ENCODE peak calls at places on chromosomes 6 and 20, in ten cellular contexts. C, T, W, V, E, A, F, I, Y and K are unnamed samples.

GRCh38 chr6:18121580-18122127 is 823 bp downstream of the NHLRC1 start:
- DNase-seq in A (peak), F (no peak), I (no peak), E (no peak), C (peak), T (no peak), W (no peak), V (peak), Y (no peak), K (no peak)

GRCh38 chr6:27867941-27868705 is 44.1 kb downstream of the OR2B2 start:
- DNase-seq in C (no peak), I (no peak), F (no peak), Y (no peak), V (no peak), A (no peak), T (no peak), E (no peak), W (no peak), K (no peak)

GRCh38 chr20:44912189-44912588 is 2.3 kb downstream of the PABPC1L start:
- DNase-seq in C (no peak), V (no peak), W (no peak), E (no peak), A (no peak), I (no peak), Y (no peak), T (no peak), F (no peak), K (no peak)

GRCh38 chr6:885051-885590 is 192.2 kb upstream of the EXOC2 start:
- DNase-seq in A (no peak), F (no peak), I (no peak), T (no peak), C (no peak), E (peak), W (no peak), V (no peak), Y (no peak), K (no peak)

GRCh38 chr6:57177545-57178225 is 5.6 kb downstream of the BAG2 start:
- DNase-seq in A (no peak), F (no peak), V (peak), I (no peak), E (peak), C (no peak), T (no peak), Y (peak), W (no peak), K (no peak)

GRCh38 chr6:43144879-43145278 is 26.2 kb upstream of the SRF start:
- DNase-seq in E (no peak), I (no peak), T (peak), C (no peak), V (no peak), W (no peak), A (no peak), Y (no peak), F (no peak), K (no peak)

GRCh38 chr20:33995053-33995816 is 1.5 kb downstream of the RALY start:
- DNase-seq in V (no peak), A (no peak), C (no peak), Y (no peak), E (no peak), W (no peak), T (no peak), I (peak), F (no peak), K (no peak)

GRCh38 chr20:53828673-53829085 is 235.0 kb upstream of the ZNF217 start:
- DNase-seq in Y (no peak), T (peak), W (no peak), A (no peak), C (no peak), I (no peak), F (no peak), E (no peak), V (peak), K (no peak)

GRCh38 chr6:133991096-133991593 is 38.1 kb downstream of the TBPL1 start:
- DNase-seq in W (no peak), V (no peak), A (peak), Y (no peak), T (no peak), F (no peak), C (no peak), E (no peak), I (no peak), K (no peak)

GRCh38 chr6:157637516-157637915 is 185.5 kb upstream of the SNX9 start:
- DNase-seq in I (no peak), W (no peak), Y (no peak), A (no peak), F (no peak), V (no peak), C (no peak), T (no peak), E (no peak), K (no peak)

GRCh38 chr20:54155736-54156317 is 18.0 kb downstream of the CYP24A1 start:
- DNase-seq in Y (no peak), T (no peak), I (no peak), W (no peak), E (no peak), V (no peak), C (no peak), A (no peak), F (no peak), K (no peak)

GRCh38 chr6:78916411-78916810 is 49.1 kb downstream of the IRAK1BP1 start:
- DNase-seq in E (no peak), V (no peak), I (no peak), T (no peak), Y (no peak), W (no peak), A (no peak), F (no peak), C (no peak), K (no peak)

GRCh38 chr20:59006167-59006863 is 739 bp downstream of the CTSZ start:
- DNase-seq in Y (peak), I (peak), T (no peak), V (peak), C (no peak), W (no peak), F (no peak), A (no peak), E (peak), K (no peak)

GRCh38 chr20:59005523-59006166 is 1.4 kb downstream of the CTSZ start:
- DNase-seq in C (no peak), V (peak), Y (no peak), E (no peak), W (no peak), A (no peak), I (no peak), T (no peak), F (no peak), K (no peak)

GRCh38 chr20:59007758-59008511 is 881 bp upstream of the CTSZ start:
- DNase-seq in T (no peak), A (no peak), W (peak), Y (no peak), C (no peak), E (peak), I (peak), V (peak), F (no peak), K (no peak)

GRCh38 chr20:59008715-59009336 is 1.8 kb upstream of the CTSZ start:
- DNase-seq in T (no peak), V (peak), I (peak), F (no peak), W (peak), C (no peak), A (no peak), Y (no peak), E (no peak), K (no peak)

DNA sequence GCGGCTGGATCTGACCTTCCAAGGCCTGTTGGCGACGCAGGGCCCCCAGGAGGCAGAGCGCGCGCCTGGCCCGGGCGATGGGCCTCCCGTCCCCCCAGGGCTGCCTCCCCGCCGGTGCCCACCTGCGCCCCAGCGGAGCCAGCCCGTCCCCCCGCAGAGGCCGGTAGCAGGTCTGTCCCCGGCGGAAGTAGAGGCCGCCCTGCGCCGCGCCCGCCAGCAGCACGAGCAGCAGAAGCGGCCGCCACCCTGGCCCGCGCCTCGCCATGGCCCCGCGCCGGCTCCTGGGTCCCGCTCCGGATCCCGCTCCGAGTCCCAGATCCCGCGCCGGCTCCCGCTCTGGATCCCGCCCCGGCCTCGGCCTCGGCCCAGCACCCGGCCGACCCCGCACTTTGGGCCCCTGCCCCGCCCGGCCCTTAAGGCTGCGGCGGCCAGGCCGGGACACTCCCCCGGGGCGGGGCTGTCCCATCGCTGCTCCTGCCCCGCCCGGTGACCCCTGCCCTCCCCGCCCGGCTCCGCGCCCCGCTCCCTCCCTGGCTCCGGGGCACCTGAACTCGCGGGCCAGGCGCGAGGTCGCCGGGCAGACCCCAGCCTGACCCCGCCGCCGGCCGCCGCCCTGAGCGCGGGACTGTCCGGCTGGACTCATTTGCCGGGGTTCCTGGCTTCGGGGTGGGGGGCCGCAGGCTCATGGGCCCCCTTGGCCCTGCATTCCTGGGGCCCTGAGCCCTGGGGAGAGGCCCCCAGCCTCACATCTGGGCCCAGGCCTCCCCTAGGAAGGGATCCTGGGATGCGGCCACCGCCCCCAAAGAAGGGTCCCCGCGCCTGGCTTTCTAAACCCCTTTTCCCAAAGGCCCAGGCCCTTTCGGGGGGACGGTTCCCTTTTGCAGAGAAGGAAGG is at the start of gene CTSZ:
- DNase-seq in C (no peak), E (peak), Y (no peak), V (peak), W (peak), A (no peak), F (no peak), T (peak), I (peak), K (no peak)
- TF ChIP-seq POLR2AphosphoS5 in C (no peak), E (no peak), Y (no peak), V (peak), W (no peak), A (no peak), F (no peak), T (no peak), I (no peak), K (peak)

DNA sequence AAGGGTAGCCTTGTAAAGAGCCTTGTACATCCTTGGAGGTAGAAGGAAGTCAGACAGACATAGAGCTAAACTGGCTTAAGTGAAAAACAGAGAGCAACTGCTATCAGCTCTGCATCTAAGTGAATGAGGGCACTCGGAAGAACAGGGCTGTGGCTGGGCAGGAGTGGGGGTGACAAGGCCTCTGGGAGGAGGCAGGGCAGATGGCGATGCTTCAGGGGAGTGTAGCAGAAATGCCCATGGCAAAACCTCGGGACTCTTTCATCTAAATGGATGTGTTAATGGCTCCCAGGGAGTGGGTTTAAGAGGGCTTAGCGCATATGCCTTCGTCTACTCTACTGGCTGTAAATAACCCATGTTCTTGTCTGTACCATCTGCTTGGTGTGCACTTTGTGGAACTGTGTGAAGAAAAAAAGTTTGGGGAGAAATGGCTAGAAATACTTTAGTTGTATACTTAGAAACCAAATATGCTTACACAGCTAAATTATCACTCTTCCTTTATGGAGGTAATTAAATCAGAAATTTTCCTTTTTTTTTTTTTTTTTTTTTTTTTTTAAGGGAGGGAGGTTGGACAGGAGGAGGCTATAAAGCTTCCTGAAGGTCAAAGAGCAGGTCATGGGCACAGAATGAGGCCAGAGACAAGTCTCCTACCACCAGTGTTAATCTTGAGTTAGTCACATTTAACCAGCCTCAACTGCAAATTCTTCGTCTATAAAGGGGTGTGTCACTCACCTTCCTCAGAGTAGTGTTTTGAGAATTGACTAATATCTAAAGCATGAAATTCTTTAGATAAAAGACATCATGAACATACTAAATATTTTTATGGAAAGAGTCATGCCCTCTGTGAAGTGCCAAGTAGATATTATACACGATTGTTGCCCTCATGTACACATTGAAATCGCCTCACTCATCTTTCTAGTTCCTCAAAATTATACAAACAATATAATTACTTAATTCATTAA is 60.9 kb downstream of the FYN start:
- DNase-seq in F (no peak), I (no peak), Y (no peak), W (no peak), V (no peak), C (no peak), T (no peak), E (no peak), A (no peak), K (no peak)
- TF ChIP-seq EP300 in F (no peak), I (no peak), Y (no peak), W (no peak), V (no peak), C (no peak), T (no peak), E (no peak), A (no peak), K (no peak)

GRCh38 chr20:56628015-56628872 is 862 bp upstream of the TFAP2C start:
- DNase-seq in C (no peak), Y (no peak), F (peak), V (peak), T (no peak), W (no peak), I (peak), A (no peak), E (no peak), K (no peak)
- TF ChIP-seq POLR2AphosphoS5 in C (no peak), Y (no peak), F (no peak), V (peak), T (no peak), W (no peak), I (no peak), A (no peak), E (no peak), K (no peak)

GRCh38 chr6:113329942-113330897 is 526.9 kb upstream of the MARCKS start:
- DNase-seq in Y (no peak), A (no peak), I (no peak), E (no peak), V (no peak), F (no peak), W (no peak), T (no peak), C (no peak), K (no peak)
- TF ChIP-seq EP300 in Y (no peak), A (no peak), I (no peak), E (no peak), V (no peak), F (no peak), W (no peak), T (no peak), C (no peak), K (no peak)

GRCh38 chr6:116287668-116288282 is 8.0 kb upstream of the TSPYL1 start:
- DNase-seq in Y (no peak), C (no peak), A (peak), I (no peak), T (peak), W (no peak), V (no peak), F (peak), E (no peak), K (no peak)
- TF ChIP-seq POLR2AphosphoS5 in Y (no peak), C (no peak), A (no peak), I (no peak), T (no peak), W (no peak), V (no peak), F (no peak), E (no peak), K (no peak)